ENCODE peak calls at places on chromosome 14, in five cellular contexts. B is anterior cingulate cortex, U is fibroblast of lung, H is WTC11, C is GM04504. A is an unnamed sample.

GRCh38 chr14:72839753-72840390 is 54.0 kb downstream of the DPF3 start:
- DNase-seq in B (no peak), U (no peak), H (no peak), C (no peak), A (no peak)

GRCh38 chr14:69234106-69234505 is 25.9 kb upstream of the GALNT16 start:
- DNase-seq in C (no peak), H (no peak), U (no peak), B (no peak), A (no peak)

GRCh38 chr14:89736866-89737265 is 217.7 kb downstream of the EFCAB11 start:
- DNase-seq in U (peak; percentile 34), B (no peak), H (no peak), C (no peak), A (no peak)

GRCh38 chr14:23831591-23831990 is 122.0 kb upstream of the DHRS4 start:
- DNase-seq in C (no peak), H (no peak), U (no peak), B (no peak), A (no peak)

GRCh38 chr14:103091041-103091882 is 3.3 kb upstream of the EXOC3L4 start:
- DNase-seq in B (no peak), C (no peak), U (peak; percentile 48), H (peak; percentile 66), A (peak; percentile 51)

GRCh38 chr14:105249175-105250007 is 1.1 kb downstream of the BTBD6 start:
- DNase-seq in C (no peak), B (no peak), H (peak; percentile 34), U (peak; percentile 26), A (peak; percentile 60)

GRCh38 chr14:22070119-22070982 is 396.7 kb upstream of the OR4E1 start:
- DNase-seq in B (no peak), U (peak; percentile 0), C (no peak), H (peak; percentile 41), A (no peak)

GRCh38 chr14:71103662-71104484 is 196.6 kb downstream of the PCNX1 start:
- DNase-seq in U (peak; percentile 80), H (no peak), B (no peak), C (peak; percentile 30), A (no peak)

GRCh38 chr14:49552630-49553029 is 33.5 kb downstream of the RPS29 start:
- DNase-seq in U (no peak), B (no peak), H (no peak), C (no peak), A (no peak)

GRCh38 chr14:94886931-94887330 is 117.0 kb upstream of the GSC start:
- DNase-seq in U (no peak), B (no peak), H (no peak), C (no peak), A (no peak)

GRCh38 chr14:82482345-82482744 is 948.7 kb upstream of the SEL1L start:
- DNase-seq in B (no peak), U (no peak), C (no peak), H (no peak), A (no peak)

GRCh38 chr14:64465208-64465821 is at the start of gene AKAP5:
- DNase-seq in U (peak; percentile 18), H (peak; percentile 87), C (no peak), B (peak; percentile 69), A (peak; percentile 75)